ENCODE peak calls at places on chromosomes 11 and 22, in nine cellular contexts. U is upper lobe of right lung, I is IMR-90, L is AG09309, E is cardiac fibroblast, T is cardiac muscle cell, G is GM13977, W is AG09319, Z is neural crest cell. M is an unnamed sample.
A peak's percentile ranks its signal among the peaks of the same experiment; 100 is the strongest.

GRCh38 chr11:17915500-17916143 is 97.2 kb downstream of the SERGEF start:
- DNase-seq in U (no peak), E (no peak), G (no peak), W (no peak), L (no peak), T (no peak), I (no peak), Z (no peak), M (no peak)

GRCh38 chr11:59224419-59224928 is 11.7 kb upstream of the MPEG1 start:
- DNase-seq in L (no peak), W (no peak), U (no peak), G (no peak), T (peak; percentile 90), Z (no peak), I (no peak), E (peak; percentile 42), M (no peak)

GRCh38 chr22:41636467-41636866 is 15.4 kb downstream of the XRCC6 start:
- DNase-seq in T (peak; percentile 7), L (no peak), Z (no peak), U (no peak), E (peak; percentile 58), W (no peak), G (no peak), I (peak; percentile 30), M (no peak)

GRCh38 chr11:114928260-114928870 is 250.0 kb downstream of the NXPE2 start:
- DNase-seq in I (no peak), L (no peak), E (no peak), W (no peak), T (no peak), Z (no peak), U (no peak), G (no peak), M (no peak)

GRCh38 chr22:37409031-37409430 is 18.2 kb downstream of the ELFN2 start:
- DNase-seq in G (no peak), I (no peak), T (no peak), W (no peak), U (no peak), Z (no peak), L (no peak), E (no peak), M (no peak)

GRCh38 chr22:33073989-33074391 is 15.8 kb upstream of the SYN3 start:
- DNase-seq in U (no peak), I (no peak), Z (no peak), L (no peak), W (no peak), G (no peak), T (no peak), E (peak; percentile 53), M (no peak)

GRCh38 chr11:36265793-36266628 is 23.2 kb downstream of the COMMD9 start:
- DNase-seq in Z (peak; percentile 68), U (peak; percentile 75), W (no peak), L (no peak), T (peak; percentile 60), I (peak; percentile 42), E (peak; percentile 62), G (peak; percentile 67), M (peak; percentile 51)

GRCh38 chr11:95304777-95305176 is 73.8 kb upstream of the SESN3 start:
- DNase-seq in W (no peak), L (no peak), I (no peak), Z (no peak), U (no peak), T (no peak), G (peak; percentile 27), E (no peak), M (no peak)

GRCh38 chr11:1402776-1403620 is 13.3 kb downstream of the BRSK2 start:
- DNase-seq in T (no peak), G (no peak), L (no peak), U (no peak), Z (no peak), W (no peak), I (no peak), E (peak; percentile 29), M (no peak)

GRCh38 chr22:24744638-24745037 is 29.9 kb downstream of the PIWIL3 start:
- DNase-seq in I (no peak), E (peak; percentile 19), U (no peak), G (no peak), W (no peak), T (peak; percentile 26), Z (no peak), L (no peak), M (no peak)

GRCh38 chr11:828501-829115 is 889 bp downstream of the CRACR2B start:
- DNase-seq in G (no peak), W (no peak), T (no peak), U (no peak), Z (no peak), L (no peak), E (no peak), I (no peak), M (no peak)

GRCh38 chr11:118071416-118072030 is 5.4 kb upstream of the TMPRSS4 start:
- DNase-seq in I (no peak), T (no peak), G (no peak), E (no peak), W (no peak), U (no peak), Z (no peak), L (no peak), M (no peak)

GRCh38 chr11:108324587-108324986 is 101.7 kb downstream of the ATM start:
- DNase-seq in W (no peak), E (peak; percentile 65), L (peak; percentile 31), Z (no peak), U (no peak), I (peak; percentile 57), G (no peak), T (peak; percentile 17), M (no peak)

GRCh38 chr11:776459-777287 is 614 bp downstream of the GATD1 start:
- DNase-seq in I (no peak), G (peak; percentile 90), E (no peak), U (peak; percentile 74), W (no peak), T (peak; percentile 39), L (no peak), Z (peak; percentile 40), M (peak; percentile 40)

GRCh38 chr11:33997473-33998347 is 53.8 kb upstream of the CAPRIN1 start:
- DNase-seq in L (no peak), T (peak; percentile 19), Z (no peak), E (no peak), W (no peak), U (no peak), I (no peak), G (no peak), M (no peak)

GRCh38 chr11:23232652-23233051 is 372.4 kb upstream of the CCDC179 start:
- DNase-seq in E (no peak), G (no peak), I (no peak), Z (no peak), U (no peak), W (no peak), T (no peak), L (no peak), M (no peak)

DNA sequence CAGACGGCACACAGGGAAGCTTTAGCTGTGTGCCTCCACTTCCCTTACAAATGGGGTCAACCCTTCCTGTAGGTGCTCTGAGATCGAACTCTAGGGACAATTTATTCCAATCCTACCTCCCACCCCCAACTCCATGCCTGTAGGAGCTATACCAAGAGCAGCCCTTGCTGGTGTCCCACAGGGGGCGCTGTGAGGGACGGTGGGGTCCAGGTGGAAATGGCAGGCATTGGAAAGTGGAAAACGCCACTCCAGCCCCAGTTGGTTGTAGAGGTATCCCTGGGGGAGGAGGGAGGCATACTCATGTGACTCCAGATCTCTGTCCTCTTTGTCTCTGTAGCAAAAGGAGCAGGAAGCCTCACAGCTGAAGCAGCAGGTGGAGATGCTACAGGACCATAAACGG is 161.3 kb downstream of the MYO18B start:
- DNase-seq in E (no peak), I (no peak), U (no peak), T (no peak), W (no peak), Z (peak; percentile 15), G (no peak), L (no peak), M (no peak)
- TF ChIP-seq CTCF in E (no peak), I (no peak), U (no peak), T (no peak), W (no peak), Z (peak; percentile 46), G (peak; percentile 40), L (no peak), M (peak; percentile 38)

GRCh38 chr11:30326114-30326783 is 3.3 kb downstream of the ARL14EP start:
- DNase-seq in E (peak; percentile 60), W (no peak), T (no peak), Z (no peak), G (no peak), L (no peak), U (no peak), I (peak; percentile 66), M (no peak)

GRCh38 chr11:30322162-30322561 is 742 bp upstream of the ARL14EP start:
- DNase-seq in T (no peak), I (no peak), W (no peak), L (no peak), U (no peak), Z (no peak), E (no peak), G (no peak), M (no peak)

GRCh38 chr11:30321321-30321720 is 1.6 kb upstream of the ARL14EP start:
- DNase-seq in T (no peak), W (no peak), E (no peak), I (no peak), Z (no peak), L (no peak), U (no peak), G (no peak), M (no peak)

GRCh38 chr11:30326911-30327310 is 4.0 kb downstream of the ARL14EP start:
- DNase-seq in G (no peak), L (no peak), Z (no peak), E (no peak), W (no peak), U (no peak), I (no peak), T (no peak), M (no peak)

GRCh38 chr11:30322826-30323710 is at the start of gene ARL14EP:
- DNase-seq in L (peak; percentile 84), G (peak; percentile 79), Z (peak; percentile 87), W (peak; percentile 91), T (peak; percentile 99), I (peak; percentile 96), U (peak; percentile 96), E (peak; percentile 97), M (peak; percentile 79)
- TF ChIP-seq CTCF in L (no peak), G (no peak), Z (no peak), W (no peak), T (no peak), I (no peak), U (no peak), E (no peak), M (no peak)

GRCh38 chr22:26890870-26891269 is 233.5 kb downstream of the MIAT start:
- DNase-seq in Z (no peak), T (no peak), W (no peak), G (no peak), I (no peak), L (no peak), E (no peak), U (no peak), M (no peak)
- TF ChIP-seq CTCF in Z (peak; percentile 14), T (no peak), W (no peak), G (no peak), I (no peak), L (no peak), E (no peak), U (no peak), M (no peak)

DNA sequence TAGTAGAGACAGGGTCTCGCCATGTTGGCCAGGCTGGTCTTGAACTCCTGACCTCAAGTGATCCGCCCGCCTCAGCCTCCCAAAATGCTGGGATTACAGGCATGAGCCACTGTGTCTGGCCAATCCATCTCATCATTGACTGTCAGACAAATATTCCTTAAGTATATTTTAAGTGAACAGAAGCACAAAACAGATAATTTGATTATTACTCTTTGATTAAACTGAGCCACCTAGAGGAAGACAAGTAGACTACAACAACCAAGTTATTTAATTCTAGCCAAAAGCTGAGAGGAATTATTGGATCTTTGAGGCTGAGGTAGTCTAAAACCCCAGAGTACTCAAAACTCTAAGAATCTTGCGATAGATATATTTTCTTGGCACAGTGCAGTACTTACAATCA is 1.2 kb downstream of the ACRV1 start:
- DNase-seq in U (no peak), W (no peak), T (peak; percentile 3), L (no peak), I (peak; percentile 13), E (peak; percentile 9), G (no peak), Z (no peak), M (no peak)
- TF ChIP-seq CTCF in U (no peak), W (peak; percentile 10), T (peak; percentile 8), L (peak; percentile 13), I (peak; percentile 39), E (peak; percentile 29), G (peak; percentile 28), Z (peak; percentile 48), M (peak; percentile 32)